ENCODE peak calls at places on chromosome 14, in six cellular contexts. X, J, R, S, W and F are unnamed samples.

GRCh38 chr14:89303452-89304435 is 113.3 kb downstream of the FOXN3 start:
- DNase-seq in S (peak), X (peak), J (no peak), W (no peak), R (peak), F (no peak)

GRCh38 chr14:93997082-93997481 is at the start of gene CCDC197:
- DNase-seq in X (no peak), J (no peak), S (no peak), W (no peak), R (peak), F (no peak)

GRCh38 chr14:102338724-102339123 is 19.2 kb downstream of the ZNF839 start:
- DNase-seq in X (no peak), R (no peak), W (no peak), S (no peak), J (no peak), F (no peak)

GRCh38 chr14:56592746-56593544 is 13.3 kb downstream of the TMEM260 start:
- DNase-seq in X (no peak), S (no peak), J (no peak), R (no peak), W (no peak), F (no peak)

GRCh38 chr14:76500480-76500879 is 124.5 kb downstream of the ESRRB start:
- DNase-seq in R (peak), J (no peak), X (no peak), S (no peak), W (no peak), F (no peak)

GRCh38 chr14:49893309-49894213 is 679 bp downstream of the ARF6 start:
- DNase-seq in J (peak), X (peak), W (peak), R (peak), S (peak), F (no peak)

GRCh38 chr14:92759300-92759678 is 10.9 kb upstream of the LGMN start:
- DNase-seq in S (no peak), W (no peak), J (no peak), X (no peak), R (peak), F (no peak)

GRCh38 chr14:73438993-73439392 is 19.4 kb downstream of the NUMB start:
- DNase-seq in W (no peak), R (no peak), J (no peak), X (no peak), S (no peak), F (no peak)

GRCh38 chr14:95440951-95441350 is 75.5 kb downstream of the SYNE3 start:
- DNase-seq in S (no peak), W (no peak), X (no peak), R (no peak), J (no peak), F (no peak)

GRCh38 chr14:73251516-73252215 is 14.4 kb downstream of the PAPLN start:
- DNase-seq in W (no peak), J (no peak), S (no peak), X (no peak), R (no peak), F (no peak)

GRCh38 chr14:95901014-95901413 is 24.4 kb downstream of the TUNAR start:
- DNase-seq in R (peak), X (no peak), W (no peak), J (no peak), S (no peak), F (no peak)